ENCODE peak calls at places on chromosomes 1 and 21, in seven cellular contexts. O is astrocyte, X is mesendoderm, K is MM.1S, C is HCT116, I is fibroblast of lung, N is mesenchymal stem cell. E is an unnamed sample.

GRCh38 chr1:234601217-234602017 is 8.6 kb downstream of the IRF2BP2 start:
- DNase-seq in O (no peak), C (no peak), X (peak; percentile 76), N (peak; percentile 78), I (peak; percentile 52), K (no peak), E (no peak)

GRCh38 chr1:14732726-14733052 is 134.2 kb downstream of the KAZN start:
- DNase-seq in C (no peak), I (no peak), O (no peak), K (no peak), X (no peak), N (no peak), E (no peak)

GRCh38 chr1:240621249-240621648 is 9.3 kb upstream of the GREM2 start:
- DNase-seq in O (peak; percentile 78), C (no peak), N (no peak), I (peak; percentile 83), K (no peak), X (peak; percentile 74), E (no peak)

GRCh38 chr1:63773815-63774616 is at the start of gene ROR1:
- DNase-seq in N (peak; percentile 90), I (peak; percentile 80), O (peak; percentile 69), C (peak; percentile 72), X (peak; percentile 94), K (peak; percentile 82), E (peak; percentile 97)

GRCh38 chr1:38209986-38210385 is 163.4 kb upstream of the POU3F1 start:
- DNase-seq in K (no peak), C (no peak), O (no peak), X (no peak), N (no peak), I (no peak), E (no peak)

GRCh38 chr1:39295901-39296300 is 91.4 kb downstream of the MACF1 start:
- DNase-seq in N (no peak), X (no peak), I (peak; percentile 48), O (no peak), K (no peak), C (no peak), E (no peak)

GRCh38 chr1:64748222-64748621 is 3.3 kb downstream of the RAVER2 start:
- DNase-seq in N (no peak), I (no peak), K (no peak), O (no peak), X (no peak), C (no peak), E (no peak)

GRCh38 chr1:155200920-155201319 is 6.8 kb downstream of the THBS3 start:
- DNase-seq in I (no peak), N (no peak), C (no peak), K (no peak), O (no peak), X (no peak), E (no peak)

GRCh38 chr1:65141394-65141793 is 6.6 kb upstream of the AK4 start:
- DNase-seq in O (no peak), C (peak; percentile 45), K (no peak), N (no peak), I (no peak), X (no peak), E (no peak)

GRCh38 chr1:181918893-181919728 is 142.4 kb downstream of the ZNF648 start:
- DNase-seq in N (no peak), C (no peak), I (no peak), K (no peak), O (no peak), X (peak; percentile 79), E (peak; percentile 89)

GRCh38 chr1:206834217-206834616 is 31.2 kb upstream of the IL20 start:
- DNase-seq in N (no peak), O (no peak), K (no peak), X (no peak), I (no peak), C (no peak), E (no peak)

GRCh38 chr1:236039736-236040670 is 24.9 kb downstream of the NID1 start:
- DNase-seq in I (no peak), N (peak; percentile 91), X (no peak), O (no peak), K (no peak), C (no peak), E (no peak)

GRCh38 chr21:38965910-38966504 is 160.3 kb downstream of the ETS2 start:
- DNase-seq in C (no peak), K (peak; percentile 37), I (peak; percentile 39), O (no peak), N (peak; percentile 100), X (peak; percentile 86), E (peak; percentile 80)

GRCh38 chr1:13661539-13661938 is 38.4 kb upstream of the PRDM2 start:
- DNase-seq in K (no peak), X (no peak), O (peak; percentile 24), C (no peak), I (peak; percentile 37), N (no peak), E (no peak)

GRCh38 chr1:14946011-14946359 is 207.6 kb upstream of the TMEM51 start:
- DNase-seq in X (no peak), N (no peak), I (no peak), O (no peak), K (no peak), C (no peak), E (no peak)

GRCh38 chr1:62068302-62068936 is 126.2 kb upstream of the L1TD1 start:
- DNase-seq in I (no peak), X (no peak), O (no peak), K (no peak), N (no peak), C (no peak), E (no peak)

GRCh38 chr1:218361298-218362065 is 16.3 kb downstream of the TGFB2 start:
- DNase-seq in C (peak; percentile 31), O (no peak), X (peak; percentile 60), I (peak; percentile 51), K (peak; percentile 29), N (peak; percentile 73), E (no peak)

GRCh38 chr21:46154155-46154954 is 1.0 kb downstream of the FTCD start:
- DNase-seq in O (no peak), N (no peak), X (no peak), K (no peak), C (no peak), I (no peak), E (peak; percentile 53)

GRCh38 chr1:91427741-91428140 is 23.1 kb upstream of the HFM1 start:
- DNase-seq in N (no peak), C (no peak), X (no peak), I (no peak), K (no peak), O (no peak), E (peak; percentile 66)

GRCh38 chr1:46585312-46585711 is 18.8 kb downstream of the MKNK1 start:
- DNase-seq in X (no peak), K (no peak), C (no peak), O (no peak), N (no peak), I (no peak), E (no peak)

GRCh38 chr1:55285849-55286248 is 70.7 kb upstream of the USP24 start:
- DNase-seq in C (peak; percentile 57), N (no peak), O (no peak), K (no peak), X (no peak), I (no peak), E (no peak)

GRCh38 chr1:121586369-121587229 is 401.8 kb downstream of the SRGAP2C start:
- DNase-seq in N (peak; percentile 3), X (peak; percentile 79), I (no peak), C (no peak), K (no peak), O (no peak), E (peak; percentile 80)

GRCh38 chr1:237145379-237145778 is 103.4 kb downstream of the RYR2 start:
- DNase-seq in I (no peak), N (no peak), C (no peak), K (no peak), O (no peak), X (no peak), E (no peak)
- H3K4me1 ChIP-seq in I (no peaks in the 10 kb centered on the region), N (no peaks in the 10 kb centered on the region), C (no peaks in the 10 kb centered on the region), K (no peaks in the 10 kb centered on the region), O (no peaks in the 10 kb centered on the region), X (peaks cover 2% of the 10 kb centered on the region), E (peaks cover 6% of the 10 kb centered on the region)

DNA sequence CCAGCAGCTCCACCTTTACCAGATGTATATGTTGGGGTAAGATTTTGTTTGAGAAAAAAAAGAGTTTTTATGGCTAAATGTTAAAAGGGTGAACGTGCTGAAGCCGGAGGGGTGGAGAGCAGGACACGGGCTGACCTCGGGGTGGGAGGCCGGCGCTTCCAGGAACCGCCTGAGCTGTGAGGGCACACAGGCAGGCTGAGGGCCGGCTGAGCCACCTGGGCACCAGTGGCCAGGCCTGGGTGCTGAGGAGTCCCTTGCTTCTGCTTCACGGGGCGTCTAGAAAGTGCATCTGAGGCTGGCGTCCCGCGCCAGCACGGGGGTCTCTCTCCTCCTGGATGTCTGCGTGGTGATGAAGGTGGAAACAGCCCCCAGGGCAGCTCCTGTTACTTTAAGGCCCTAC is 33.6 kb upstream of the ADARB1 start:
- DNase-seq in I (no peak), X (no peak), C (no peak), K (no peak), N (no peak), O (no peak), E (no peak)
- H3K27ac ChIP-seq in I (peak overlapping the region; percentile 55), X (no peak overlapping the region), C (no peak overlapping the region), K (no peak overlapping the region), N (no peak overlapping the region), O (no peak overlapping the region), E (no peak overlapping the region)

GRCh38 chr1:212242985-212243308 is 42.3 kb upstream of the PPP2R5A start:
- DNase-seq in C (no peak), O (no peak), N (no peak), I (no peak), X (no peak), K (no peak), E (no peak)
- H3K9ac ChIP-seq in C (no peak overlapping the region), O (no peak overlapping the region), N (no peak overlapping the region), I (no peak overlapping the region), X (no peak overlapping the region), K (no peak overlapping the region), E (no peak overlapping the region)

DNA sequence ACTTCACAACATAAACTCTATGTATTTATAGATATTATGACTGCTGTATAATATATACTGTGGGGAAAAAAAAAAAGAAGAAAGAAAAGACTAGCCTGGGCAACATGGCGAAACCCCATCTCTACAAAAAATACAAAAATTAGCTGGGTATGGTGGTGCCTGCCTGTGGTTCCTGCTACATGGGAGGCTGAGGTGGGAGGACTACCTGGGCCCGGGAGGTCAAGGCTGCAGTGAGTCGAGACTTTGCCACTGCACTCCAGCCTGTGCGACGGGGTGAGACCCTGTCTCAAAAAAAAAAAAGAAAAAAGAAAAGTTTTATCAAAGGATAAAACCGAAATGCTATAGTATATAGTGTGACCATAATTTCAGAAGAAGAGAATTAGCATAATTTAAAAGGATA is 2.7 kb downstream of the EXOC8 start:
- DNase-seq in O (no peak), K (no peak), C (no peak), I (no peak), X (no peak), N (no peak), E (no peak)
- H3K4me1 ChIP-seq in O (peaks cover 41% of the 10 kb centered on the region), K (peaks cover 39% of the 10 kb centered on the region), C (peaks cover 14% of the 10 kb centered on the region), I (no peaks in the 10 kb centered on the region), X (peaks cover 13% of the 10 kb centered on the region), N (peaks cover 16% of the 10 kb centered on the region), E (peaks cover 8% of the 10 kb centered on the region)